ENCODE peak calls at places on chromosomes 16 and 17, in eight cellular contexts. One of them, this sample, is unnamed.

GRCh38 chr17:17562145-17562529 is 29.4 kb downstream of the PEMT start:
- DNase-seq in mucosa of descending colon: no peak
- DNase-seq in Peyer's patch: no peak
- DNase-seq in uterus: no peak
- DNase-seq in tibial nerve: no peak
- DNase-seq in PC-9: no peak
- DNase-seq in astrocyte: no peak
- DNase-seq in ascending aorta: no peak
- DNase-seq in this sample: no peak

GRCh38 chr16:80107900-80108299 is 432.9 kb upstream of the DYNLRB2 start:
- DNase-seq in mucosa of descending colon: no peak
- DNase-seq in Peyer's patch: no peak
- DNase-seq in uterus: no peak
- DNase-seq in tibial nerve: no peak
- DNase-seq in PC-9: peak; percentile 39
- DNase-seq in astrocyte: peak; percentile 72
- DNase-seq in ascending aorta: no peak
- DNase-seq in this sample: no peak

GRCh38 chr16:16780588-16780987 is 401.6 kb downstream of the NPIPA7 start:
- DNase-seq in mucosa of descending colon: no peak
- DNase-seq in Peyer's patch: no peak
- DNase-seq in uterus: no peak
- DNase-seq in tibial nerve: no peak
- DNase-seq in PC-9: no peak
- DNase-seq in astrocyte: no peak
- DNase-seq in ascending aorta: no peak
- DNase-seq in this sample: no peak

GRCh38 chr17:73957564-73957963 is 245.9 kb upstream of the RPL38 start:
- DNase-seq in mucosa of descending colon: peak; percentile 44
- DNase-seq in Peyer's patch: no peak
- DNase-seq in uterus: no peak
- DNase-seq in tibial nerve: no peak
- DNase-seq in PC-9: no peak
- DNase-seq in astrocyte: no peak
- DNase-seq in ascending aorta: no peak
- DNase-seq in this sample: no peak

GRCh38 chr16:83273504-83274173 is 534.1 kb upstream of the HSBP1 start:
- DNase-seq in mucosa of descending colon: no peak
- DNase-seq in Peyer's patch: no peak
- DNase-seq in uterus: no peak
- DNase-seq in tibial nerve: no peak
- DNase-seq in PC-9: no peak
- DNase-seq in astrocyte: no peak
- DNase-seq in ascending aorta: no peak
- DNase-seq in this sample: no peak

GRCh38 chr17:9367186-9367585 is 208.4 kb downstream of the STX8 start:
- DNase-seq in mucosa of descending colon: no peak
- DNase-seq in Peyer's patch: no peak
- DNase-seq in uterus: no peak
- DNase-seq in tibial nerve: no peak
- DNase-seq in PC-9: no peak
- DNase-seq in astrocyte: no peak
- DNase-seq in ascending aorta: no peak
- DNase-seq in this sample: no peak

GRCh38 chr17:40821536-40821935 is 878 bp downstream of the KRT10 start:
- DNase-seq in mucosa of descending colon: no peak
- DNase-seq in Peyer's patch: no peak
- DNase-seq in uterus: no peak
- DNase-seq in tibial nerve: no peak
- DNase-seq in PC-9: no peak
- DNase-seq in astrocyte: peak; percentile 8
- DNase-seq in ascending aorta: no peak
- DNase-seq in this sample: no peak

GRCh38 chr17:69654981-69655581 is 240.6 kb downstream of the MAP2K6 start:
- DNase-seq in mucosa of descending colon: no peak
- DNase-seq in Peyer's patch: no peak
- DNase-seq in uterus: no peak
- DNase-seq in tibial nerve: no peak
- DNase-seq in PC-9: peak; percentile 82
- DNase-seq in astrocyte: peak; percentile 92
- DNase-seq in ascending aorta: no peak
- DNase-seq in this sample: no peak

GRCh38 chr17:18191071-18191667 is 7.5 kb downstream of the ALKBH5 start:
- DNase-seq in mucosa of descending colon: no peak
- DNase-seq in Peyer's patch: no peak
- DNase-seq in uterus: no peak
- DNase-seq in tibial nerve: no peak
- DNase-seq in PC-9: no peak
- DNase-seq in astrocyte: no peak
- DNase-seq in ascending aorta: no peak
- DNase-seq in this sample: no peak

DNA sequence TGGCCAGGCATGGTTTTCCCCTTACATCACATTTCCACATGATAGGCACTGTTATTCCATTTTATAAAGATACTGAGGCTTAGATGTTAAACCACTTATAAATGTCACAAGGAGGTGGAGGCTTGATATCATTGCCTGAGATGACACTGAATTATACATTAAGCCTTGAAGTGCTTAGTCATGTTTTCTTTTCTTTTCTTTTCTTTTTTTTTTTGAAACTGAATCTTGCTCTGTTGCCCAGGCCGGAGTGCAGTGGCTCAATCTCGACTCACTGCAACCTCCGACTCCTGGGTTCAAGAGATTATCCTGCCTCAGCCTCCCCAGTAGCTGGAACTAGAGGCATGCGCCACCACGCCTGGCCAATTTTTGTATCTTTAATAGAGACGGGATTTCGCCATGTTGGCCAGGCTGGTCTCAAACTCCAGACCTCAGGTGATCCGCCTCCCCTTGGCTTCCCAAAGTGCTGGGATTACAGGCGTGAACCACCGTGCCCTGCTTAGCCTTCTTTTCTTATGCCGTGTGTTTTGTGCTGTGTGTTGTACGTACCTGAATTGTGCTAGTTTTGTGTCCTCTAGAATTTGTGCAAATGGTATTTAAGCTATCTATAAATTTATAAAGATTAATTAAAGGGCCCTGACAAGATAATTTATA is 1.2 kb downstream of the DNAJA3 start:
- DNase-seq in mucosa of descending colon: no peak
- DNase-seq in Peyer's patch: no peak
- DNase-seq in uterus: no peak
- DNase-seq in tibial nerve: no peak
- DNase-seq in PC-9: no peak
- DNase-seq in astrocyte: no peak
- DNase-seq in ascending aorta: no peak
- DNase-seq in this sample: no peak
- H3K4me3 ChIP-seq in mucosa of descending colon: no peak overlapping the region
- H3K4me3 ChIP-seq in Peyer's patch: peak overlapping the region; percentile 85
- H3K4me3 ChIP-seq in uterus: peak overlapping the region; percentile 95
- H3K4me3 ChIP-seq in tibial nerve: peak overlapping the region; percentile 83
- H3K4me3 ChIP-seq in PC-9: peak overlapping the region; percentile 80
- H3K4me3 ChIP-seq in astrocyte: peak overlapping the region; percentile 100
- H3K4me3 ChIP-seq in ascending aorta: peak overlapping the region; percentile 83
- H3K4me3 ChIP-seq in this sample: peak overlapping the region; percentile 90

GRCh38 chr17:63954402-63955063 is 18.2 kb downstream of the SCN4A start:
- DNase-seq in mucosa of descending colon: no peak
- DNase-seq in Peyer's patch: no peak
- DNase-seq in uterus: no peak
- DNase-seq in tibial nerve: no peak
- DNase-seq in PC-9: no peak
- DNase-seq in astrocyte: no peak
- DNase-seq in ascending aorta: no peak
- DNase-seq in this sample: no peak
- H3K4me1 ChIP-seq in mucosa of descending colon: no peaks in the 10 kb centered on the region
- H3K4me1 ChIP-seq in Peyer's patch: peaks cover 4% of the 10 kb centered on the region
- H3K4me1 ChIP-seq in uterus: no peaks in the 10 kb centered on the region
- H3K4me1 ChIP-seq in tibial nerve: peaks cover 3% of the 10 kb centered on the region
- H3K4me1 ChIP-seq in PC-9: no peaks in the 10 kb centered on the region
- H3K4me1 ChIP-seq in astrocyte: no peaks in the 10 kb centered on the region
- H3K4me1 ChIP-seq in ascending aorta: no peaks in the 10 kb centered on the region
- H3K4me1 ChIP-seq in this sample: no peaks in the 10 kb centered on the region

DNA sequence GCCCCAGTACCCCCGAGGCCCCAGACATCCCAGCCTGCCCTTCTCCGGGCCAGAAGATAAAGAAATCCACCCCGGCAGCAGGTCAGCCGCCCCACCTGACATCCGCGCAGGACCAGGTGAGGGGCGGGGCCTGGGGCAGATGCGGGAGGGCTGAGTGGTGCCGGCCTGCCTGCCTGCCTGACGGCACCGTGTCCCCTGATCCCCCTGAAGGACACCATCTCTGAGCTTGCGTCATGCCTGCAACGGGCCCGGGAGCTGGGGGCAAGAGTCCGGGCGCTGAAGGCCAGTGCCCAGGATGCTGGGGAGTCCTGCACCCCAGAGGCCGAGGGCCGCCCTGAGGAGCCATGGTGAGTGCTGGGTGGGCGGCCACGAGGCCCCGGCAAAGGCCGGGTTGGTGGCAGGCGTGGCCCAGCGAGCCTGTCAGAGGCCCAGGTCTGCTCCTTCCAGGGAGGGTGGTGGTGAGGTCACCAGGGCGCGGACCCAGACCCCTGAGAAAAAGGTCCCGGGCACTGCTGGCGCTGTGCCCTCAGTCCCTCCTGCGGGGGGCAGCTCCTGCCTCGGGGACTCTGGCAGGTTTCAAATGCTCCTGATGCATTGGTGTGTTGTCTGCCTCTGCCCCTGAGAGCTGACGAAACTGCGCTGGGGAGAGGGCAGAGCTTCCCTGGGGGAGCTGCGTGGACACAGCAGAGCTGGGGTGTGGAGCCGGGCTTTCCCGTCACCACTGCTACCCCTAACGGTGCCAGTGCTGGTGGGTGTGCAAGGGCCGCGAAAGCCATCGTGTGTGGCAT is 1.2 kb downstream of the CDT1 start:
- DNase-seq in mucosa of descending colon: peak; percentile 65
- DNase-seq in Peyer's patch: no peak
- DNase-seq in uterus: no peak
- DNase-seq in tibial nerve: no peak
- DNase-seq in PC-9: no peak
- DNase-seq in astrocyte: no peak
- DNase-seq in ascending aorta: no peak
- DNase-seq in this sample: no peak
- H3K36me3 ChIP-seq in mucosa of descending colon: no peaks in the 10 kb centered on the region
- H3K36me3 ChIP-seq in Peyer's patch: peaks cover 17% of the 10 kb centered on the region
- H3K36me3 ChIP-seq in uterus: no peaks in the 10 kb centered on the region
- H3K36me3 ChIP-seq in tibial nerve: no peaks in the 10 kb centered on the region
- H3K36me3 ChIP-seq in PC-9: peaks cover 7% of the 10 kb centered on the region
- H3K36me3 ChIP-seq in astrocyte: peaks cover 3% of the 10 kb centered on the region
- H3K36me3 ChIP-seq in ascending aorta: peaks cover 20% of the 10 kb centered on the region
- H3K36me3 ChIP-seq in this sample: peaks cover 10% of the 10 kb centered on the region

DNA sequence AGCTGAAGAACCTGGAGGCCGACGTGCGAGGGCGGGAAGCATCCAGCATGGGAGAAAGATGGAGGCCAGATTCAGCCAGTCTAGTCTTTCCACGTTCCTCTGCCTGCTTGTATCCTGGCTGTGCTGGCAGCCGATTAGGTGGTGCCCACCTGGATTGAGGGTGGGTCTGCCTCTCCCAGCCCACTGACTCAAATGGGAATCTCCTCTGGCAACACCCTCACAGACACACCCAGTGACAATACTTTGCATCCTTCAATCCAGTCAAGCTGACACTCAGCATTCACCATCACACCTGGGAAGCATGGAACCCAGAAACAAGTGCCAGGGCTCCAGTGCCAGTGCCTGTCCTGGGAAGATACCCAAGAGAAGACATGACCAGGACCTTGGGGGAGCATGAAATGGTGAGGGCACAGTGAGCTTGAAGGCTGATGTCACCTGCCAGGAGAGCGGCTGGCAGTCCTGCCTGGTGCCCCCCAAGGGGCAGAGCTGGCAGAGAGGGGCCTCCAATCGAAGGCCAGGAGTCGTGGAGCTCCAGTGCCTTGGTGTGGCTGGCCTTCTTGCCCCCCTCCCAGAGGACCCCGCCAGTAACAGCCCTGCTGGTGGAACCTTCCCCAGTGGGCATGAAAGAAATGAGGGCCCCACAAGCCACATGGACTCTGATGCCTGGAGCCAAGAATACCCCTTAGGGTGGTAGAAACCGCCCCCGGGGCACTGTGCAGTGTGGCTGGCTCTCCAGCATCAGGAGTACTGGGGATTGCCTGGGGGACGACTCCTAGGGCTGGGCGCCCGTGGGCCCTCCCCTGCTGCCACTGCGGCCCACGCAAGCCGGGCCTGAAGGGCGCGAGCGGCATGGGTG is 643 bp upstream of the NPB start:
- DNase-seq in mucosa of descending colon: no peak
- DNase-seq in Peyer's patch: peak; percentile 49
- DNase-seq in uterus: no peak
- DNase-seq in tibial nerve: no peak
- DNase-seq in PC-9: no peak
- DNase-seq in astrocyte: no peak
- DNase-seq in ascending aorta: no peak
- DNase-seq in this sample: no peak
- H3K4me3 ChIP-seq in mucosa of descending colon: no peak overlapping the region
- H3K4me3 ChIP-seq in Peyer's patch: peak overlapping the region; percentile 43
- H3K4me3 ChIP-seq in uterus: peak overlapping the region; percentile 15
- H3K4me3 ChIP-seq in tibial nerve: no peak overlapping the region
- H3K4me3 ChIP-seq in PC-9: no peak overlapping the region
- H3K4me3 ChIP-seq in astrocyte: peak overlapping the region; percentile 1
- H3K4me3 ChIP-seq in ascending aorta: peak overlapping the region; percentile 44
- H3K4me3 ChIP-seq in this sample: peak overlapping the region; percentile 35

DNA sequence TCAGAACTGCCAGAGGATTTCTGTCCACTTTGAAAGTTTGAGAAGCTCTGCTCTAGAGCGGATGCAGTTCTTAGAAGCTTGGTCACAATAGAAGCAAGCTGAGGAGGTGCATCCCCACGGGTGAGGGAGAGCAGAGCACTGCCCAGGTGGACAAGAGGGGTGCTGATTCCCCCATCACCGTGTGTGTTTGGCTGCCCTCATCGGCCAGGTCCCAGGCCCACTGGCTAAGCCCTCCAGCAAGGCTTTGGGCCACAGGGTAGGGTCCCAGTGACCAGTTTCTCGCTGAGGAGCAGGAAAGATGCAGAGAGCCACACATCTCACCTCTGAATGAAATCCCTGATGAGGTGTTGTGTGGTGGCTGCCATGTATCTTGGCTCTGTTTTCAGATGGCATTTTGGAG is 26.9 kb downstream of the NMT1 start:
- DNase-seq in mucosa of descending colon: no peak
- DNase-seq in Peyer's patch: no peak
- DNase-seq in uterus: no peak
- DNase-seq in tibial nerve: no peak
- DNase-seq in PC-9: no peak
- DNase-seq in astrocyte: no peak
- DNase-seq in ascending aorta: no peak
- DNase-seq in this sample: no peak
- H3K4me1 ChIP-seq in mucosa of descending colon: peaks cover 15% of the 10 kb centered on the region
- H3K4me1 ChIP-seq in Peyer's patch: no peaks in the 10 kb centered on the region
- H3K4me1 ChIP-seq in uterus: peaks cover 6% of the 10 kb centered on the region
- H3K4me1 ChIP-seq in tibial nerve: peaks cover 16% of the 10 kb centered on the region
- H3K4me1 ChIP-seq in PC-9: peaks cover 10% of the 10 kb centered on the region
- H3K4me1 ChIP-seq in astrocyte: peaks cover 28% of the 10 kb centered on the region
- H3K4me1 ChIP-seq in ascending aorta: peaks cover 31% of the 10 kb centered on the region
- H3K4me1 ChIP-seq in this sample: peaks cover 59% of the 10 kb centered on the region